ENCODE peak calls at places on chromosomes 1 and 21, in five cellular contexts. D, I, H, U and K are unnamed samples.

GRCh38 chr1:6638226-6638625 is 13.6 kb downstream of the THAP3 start:
- DNase-seq in D (no peak), I (no peak), H (no peak), U (peak; percentile 90), K (no peak)

GRCh38 chr1:196732526-196732925 is 42.1 kb upstream of the CFHR3 start:
- DNase-seq in D (no peak), I (peak; percentile 18), H (no peak), U (no peak), K (no peak)

GRCh38 chr1:55512467-55512866 is 297.3 kb upstream of the USP24 start:
- DNase-seq in D (no peak), I (no peak), H (no peak), U (no peak), K (no peak)

GRCh38 chr21:17679002-17679600 is 66.4 kb upstream of the BTG3 start:
- DNase-seq in D (peak; percentile 59), I (peak; percentile 57), H (no peak), U (no peak), K (no peak)

GRCh38 chr1:34924759-34925555 is 4.5 kb downstream of the DLGAP3 start:
- DNase-seq in D (peak; percentile 82), I (peak; percentile 31), H (peak; percentile 46), U (peak; percentile 74), K (no peak)

GRCh38 chr1:182789138-182790076 is at the start of gene NPL:
- DNase-seq in D (peak; percentile 89), I (peak; percentile 22), H (peak; percentile 85), U (peak; percentile 77), K (peak; percentile 97)

GRCh38 chr1:26771643-26772321 is 16.0 kb upstream of the PIGV start:
- DNase-seq in D (peak; percentile 96), I (peak; percentile 77), H (no peak), U (peak; percentile 54), K (no peak)

GRCh38 chr21:42146251-42146805 is 72.6 kb upstream of the ABCG1 start:
- DNase-seq in D (no peak), I (no peak), H (no peak), U (peak; percentile 8), K (peak; percentile 50)

GRCh38 chr1:173137116-173137515 is 70.0 kb downstream of the TNFSF4 start:
- DNase-seq in D (no peak), I (no peak), H (no peak), U (no peak), K (no peak)

GRCh38 chr1:169514566-169515270 is 29.0 kb upstream of the SLC19A2 start:
- DNase-seq in D (no peak), I (no peak), H (no peak), U (no peak), K (no peak)

GRCh38 chr1:198788561-198789064 is 149.8 kb downstream of the PTPRC start:
- DNase-seq in D (peak; percentile 15), I (no peak), H (no peak), U (no peak), K (no peak)

GRCh38 chr1:81032973-81033425 is 767.7 kb upstream of the ADGRL2 start:
- DNase-seq in D (no peak), I (no peak), H (no peak), U (no peak), K (no peak)

GRCh38 chr1:31637915-31638673 is 6.6 kb downstream of the PEF1 start:
- DNase-seq in D (no peak), I (no peak), H (no peak), U (no peak), K (no peak)

GRCh38 chr1:209823143-209824041 is 4.4 kb upstream of the UTP25 start:
- DNase-seq in D (peak; percentile 79), I (peak; percentile 38), H (no peak), U (no peak), K (no peak)

GRCh38 chr1:228118040-228118439 is 8.9 kb upstream of the MRPL55 start:
- DNase-seq in D (no peak), I (no peak), H (no peak), U (no peak), K (no peak)

GRCh38 chr1:77757066-77757584 is 2.5 kb downstream of the USP33 start:
- DNase-seq in D (no peak), I (no peak), H (no peak), U (no peak), K (no peak)

GRCh38 chr1:31765041-31765467 is 914 bp upstream of the ADGRB2 start:
- DNase-seq in D (peak; percentile 72), I (no peak), H (no peak), U (no peak), K (no peak)

GRCh38 chr1:5928714-5929400 is 63.4 kb downstream of the NPHP4 start:
- DNase-seq in D (no peak), I (no peak), H (no peak), U (no peak), K (no peak)

GRCh38 chr1:169999357-169999756 is 75.1 kb downstream of the KIFAP3 start:
- DNase-seq in D (no peak), I (no peak), H (no peak), U (peak; percentile 13), K (no peak)

GRCh38 chr21:17738171-17738953 is 80.8 kb downstream of the C21orf91 start:
- DNase-seq in D (no peak), I (no peak), H (peak; percentile 51), U (no peak), K (no peak)

GRCh38 chr1:42931108-42931539 is 27.5 kb downstream of the SLC2A1 start:
- DNase-seq in D (peak; percentile 76), I (no peak), H (no peak), U (no peak), K (peak; percentile 88)

GRCh38 chr1:160972939-160973338 is 18.3 kb upstream of the ITLN2 start:
- DNase-seq in D (no peak), I (no peak), H (no peak), U (no peak), K (no peak)

GRCh38 chr1:160144921-160145320 is 6.5 kb upstream of the ATP1A4 start:
- DNase-seq in D (no peak), I (no peak), H (no peak), U (no peak), K (no peak)

GRCh38 chr1:227449727-227450420 is 113.5 kb upstream of the ZNF678 start:
- DNase-seq in D (no peak), I (no peak), H (no peak), U (no peak), K (no peak)

GRCh38 chr1:54969879-54970278 is 10.5 kb upstream of the TMEM61 start:
- DNase-seq in D (no peak), I (no peak), H (no peak), U (no peak), K (no peak)

GRCh38 chr1:53431725-53432306 is 27.4 kb upstream of the DMRTB1 start:
- DNase-seq in D (no peak), I (no peak), H (no peak), U (no peak), K (no peak)

GRCh38 chr21:37558676-37559204 is 192.2 kb downstream of the DYRK1A start:
- DNase-seq in D (peak; percentile 70), I (no peak), H (no peak), U (no peak), K (no peak)

GRCh38 chr1:146019225-146020057 is 2.1 kb downstream of the HJV start:
- DNase-seq in D (no peak), I (no peak), H (no peak), U (no peak), K (no peak)

GRCh38 chr21:39137248-39138186 is 45.7 kb downstream of the PSMG1 start:
- DNase-seq in D (peak; percentile 71), I (peak; percentile 43), H (no peak), U (peak; percentile 33), K (no peak)

GRCh38 chr1:111219466-111220286 is 7.8 kb upstream of the CHI3L2 start:
- DNase-seq in D (no peak), I (no peak), H (no peak), U (no peak), K (peak; percentile 84)
- TF ChIP-seq POLR2A in D (no peak), I (no peak), H (no peak), U (no peak), K (no peak)

DNA sequence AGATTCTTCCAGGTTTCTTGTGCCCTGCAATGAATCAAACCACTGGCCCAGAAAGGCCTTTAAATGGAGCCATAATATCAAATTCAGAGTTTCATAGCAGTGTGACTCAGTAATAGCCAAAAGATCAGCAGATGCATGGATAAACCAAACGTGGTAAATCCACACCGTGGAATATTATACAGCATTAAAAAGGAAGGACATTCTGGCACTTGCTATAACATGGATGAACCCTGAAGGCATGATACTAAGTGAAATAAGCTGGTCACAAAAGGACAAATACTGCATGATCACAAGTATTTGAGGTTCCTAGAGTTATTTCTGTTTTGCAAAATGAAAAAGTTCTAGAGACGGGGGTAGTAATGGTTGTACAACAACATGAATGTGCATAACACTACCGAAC is 140.1 kb downstream of the TOMM20 start:
- DNase-seq in D (no peak), I (no peak), H (no peak), U (no peak), K (no peak)
- H3K4me1 ChIP-seq in D (peaks cover 14% of the 10 kb centered on the region), I (peaks cover 84% of the 10 kb centered on the region), H (peaks cover 28% of the 10 kb centered on the region), U (peaks cover 44% of the 10 kb centered on the region), K (peaks cover 43% of the 10 kb centered on the region)

GRCh38 chr1:150563340-150564038 is 14.3 kb downstream of the ADAMTSL4 start:
- DNase-seq in D (peak; percentile 18), I (no peak), H (peak; percentile 90), U (peak; percentile 67), K (peak; percentile 83)

GRCh38 chr1:150560576-150560975 is 11.4 kb downstream of the ADAMTSL4 start:
- DNase-seq in D (no peak), I (no peak), H (no peak), U (no peak), K (peak; percentile 75)

GRCh38 chr1:150562384-150563339 is 13.5 kb downstream of the ADAMTSL4 start:
- DNase-seq in D (peak; percentile 53), I (no peak), H (peak; percentile 51), U (peak; percentile 37), K (peak; percentile 92)

GRCh38 chr1:150560986-150561829 is 12.0 kb downstream of the ADAMTSL4 start:
- DNase-seq in D (peak; percentile 93), I (peak; percentile 81), H (peak; percentile 96), U (peak; percentile 98), K (peak; percentile 97)

GRCh38 chr1:150561830-150562367 is 12.7 kb downstream of the ADAMTSL4 start:
- DNase-seq in D (peak; percentile 95), I (peak; percentile 77), H (peak; percentile 95), U (peak; percentile 97), K (peak; percentile 98)
- TF ChIP-seq POLR2A in D (peak; percentile 48), I (peak; percentile 65), H (no peak), U (peak; percentile 47), K (peak; percentile 33)

DNA sequence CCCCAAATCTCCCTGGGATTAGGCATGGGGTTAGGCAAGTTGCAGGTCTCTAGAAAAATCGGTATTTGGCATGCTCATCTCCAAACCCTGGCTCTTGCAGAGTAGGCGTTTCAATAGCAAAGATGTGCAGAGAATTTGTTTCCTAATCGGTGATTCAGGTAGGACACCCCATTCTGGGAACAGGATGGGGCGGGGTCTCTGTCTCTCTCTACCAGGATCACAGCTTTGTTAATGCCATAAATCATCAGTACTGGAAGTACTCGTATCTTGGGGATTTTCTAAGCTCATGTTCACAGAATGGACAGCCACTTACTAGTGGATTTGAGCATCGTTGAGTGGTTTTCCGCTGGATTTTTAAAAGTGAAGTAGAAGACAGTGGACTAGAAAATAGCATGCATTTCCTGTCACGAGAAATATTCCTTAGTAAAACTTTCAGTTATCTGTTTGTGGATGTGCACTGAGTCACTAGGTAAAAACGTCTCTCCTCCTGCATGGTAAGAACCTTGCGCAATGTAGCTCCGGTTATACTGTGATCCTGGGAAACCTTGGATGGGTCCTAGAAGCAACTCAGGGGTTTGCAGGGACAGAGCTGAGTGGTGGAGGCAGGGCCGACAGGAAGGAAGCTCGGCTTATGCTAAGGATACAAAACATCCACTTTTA is 5.1 kb downstream of the TMEM51 start:
- DNase-seq in D (no peak), I (peak; percentile 51), H (no peak), U (peak; percentile 57), K (no peak)
- H3K4me1 ChIP-seq in D (peaks cover 12% of the 10 kb centered on the region), I (peaks cover 65% of the 10 kb centered on the region), H (peaks cover 61% of the 10 kb centered on the region), U (peaks cover 59% of the 10 kb centered on the region), K (peaks cover 63% of the 10 kb centered on the region)